ENCODE peak calls at places on chromosomes 1 and 21, in six cellular contexts. One of them, this sample, is unnamed.
A peak's percentile ranks its signal among the peaks of the same experiment; 100 is the strongest.

GRCh38 chr1:2866415-2867086 is 65.1 kb upstream of the TTC34 start:
- DNase-seq in dorsolateral prefrontal cortex: no peak
- DNase-seq in epithelial cell of esophagus: no peak
- DNase-seq in lower leg skin: no peak
- DNase-seq in sigmoid colon: no peak
- DNase-seq in fibroblast of villous mesenchyme: no peak
- DNase-seq in this sample: no peak

GRCh38 chr21:42474043-42474831 is 21.8 kb downstream of the RSPH1 start:
- DNase-seq in dorsolateral prefrontal cortex: no peak
- DNase-seq in epithelial cell of esophagus: peak; percentile 88
- DNase-seq in fibroblast of villous mesenchyme: no peak
- DNase-seq in sigmoid colon: no peak
- DNase-seq in lower leg skin: no peak
- DNase-seq in this sample: no peak

GRCh38 chr1:48761986-48762385 is 14.7 kb downstream of the BEND5 start:
- DNase-seq in sigmoid colon: no peak
- DNase-seq in dorsolateral prefrontal cortex: peak; percentile 72
- DNase-seq in epithelial cell of esophagus: peak; percentile 11
- DNase-seq in fibroblast of villous mesenchyme: peak; percentile 9
- DNase-seq in lower leg skin: no peak
- DNase-seq in this sample: no peak

GRCh38 chr1:71196685-71197084 is 115.8 kb upstream of the ZRANB2 start:
- DNase-seq in fibroblast of villous mesenchyme: peak; percentile 19
- DNase-seq in lower leg skin: no peak
- DNase-seq in dorsolateral prefrontal cortex: no peak
- DNase-seq in sigmoid colon: no peak
- DNase-seq in epithelial cell of esophagus: peak; percentile 51
- DNase-seq in this sample: no peak

GRCh38 chr1:167439301-167439988 is 78.9 kb downstream of the CD247 start:
- DNase-seq in fibroblast of villous mesenchyme: peak; percentile 39
- DNase-seq in sigmoid colon: no peak
- DNase-seq in dorsolateral prefrontal cortex: peak; percentile 67
- DNase-seq in epithelial cell of esophagus: peak; percentile 42
- DNase-seq in lower leg skin: peak; percentile 15
- DNase-seq in this sample: no peak

GRCh38 chr1:3068400-3069361 is at the start of gene PRDM16:
- DNase-seq in lower leg skin: no peak
- DNase-seq in sigmoid colon: peak; percentile 65
- DNase-seq in epithelial cell of esophagus: peak; percentile 65
- DNase-seq in dorsolateral prefrontal cortex: peak; percentile 38
- DNase-seq in fibroblast of villous mesenchyme: peak; percentile 15
- DNase-seq in this sample: peak; percentile 72

GRCh38 chr1:6475381-6476133 is 9.6 kb upstream of the TNFRSF25 start:
- DNase-seq in dorsolateral prefrontal cortex: no peak
- DNase-seq in fibroblast of villous mesenchyme: peak; percentile 14
- DNase-seq in sigmoid colon: no peak
- DNase-seq in epithelial cell of esophagus: peak; percentile 58
- DNase-seq in lower leg skin: no peak
- DNase-seq in this sample: no peak

GRCh38 chr21:17911628-17912027 is 92.5 kb upstream of the C21orf91 start:
- DNase-seq in dorsolateral prefrontal cortex: no peak
- DNase-seq in fibroblast of villous mesenchyme: no peak
- DNase-seq in epithelial cell of esophagus: peak; percentile 81
- DNase-seq in lower leg skin: no peak
- DNase-seq in sigmoid colon: no peak
- DNase-seq in this sample: no peak

GRCh38 chr1:9429369-9429766 is 109.9 kb upstream of the SLC25A33 start:
- DNase-seq in dorsolateral prefrontal cortex: no peak
- DNase-seq in lower leg skin: no peak
- DNase-seq in fibroblast of villous mesenchyme: no peak
- DNase-seq in sigmoid colon: no peak
- DNase-seq in epithelial cell of esophagus: no peak
- DNase-seq in this sample: no peak

GRCh38 chr1:17276568-17276967 is 27.7 kb downstream of the PADI3 start:
- DNase-seq in lower leg skin: no peak
- DNase-seq in fibroblast of villous mesenchyme: no peak
- DNase-seq in sigmoid colon: no peak
- DNase-seq in dorsolateral prefrontal cortex: no peak
- DNase-seq in epithelial cell of esophagus: peak; percentile 91
- DNase-seq in this sample: peak; percentile 80

GRCh38 chr1:57279909-57280666 is 143.8 kb downstream of the DAB1 start:
- DNase-seq in sigmoid colon: no peak
- DNase-seq in dorsolateral prefrontal cortex: no peak
- DNase-seq in epithelial cell of esophagus: peak; percentile 99
- DNase-seq in fibroblast of villous mesenchyme: no peak
- DNase-seq in lower leg skin: no peak
- DNase-seq in this sample: no peak

GRCh38 chr1:9280015-9280860 is 12.5 kb upstream of the SPSB1 start:
- DNase-seq in dorsolateral prefrontal cortex: peak; percentile 84
- DNase-seq in sigmoid colon: peak; percentile 82
- DNase-seq in lower leg skin: peak; percentile 54
- DNase-seq in epithelial cell of esophagus: peak; percentile 96
- DNase-seq in fibroblast of villous mesenchyme: peak; percentile 92
- DNase-seq in this sample: peak; percentile 69

GRCh38 chr1:224407546-224408293 is 26.9 kb downstream of the WDR26 start:
- DNase-seq in lower leg skin: no peak
- DNase-seq in fibroblast of villous mesenchyme: no peak
- DNase-seq in sigmoid colon: no peak
- DNase-seq in dorsolateral prefrontal cortex: no peak
- DNase-seq in epithelial cell of esophagus: peak; percentile 25
- DNase-seq in this sample: no peak

GRCh38 chr1:90391116-90391515 is 326.0 kb downstream of the BARHL2 start:
- DNase-seq in dorsolateral prefrontal cortex: no peak
- DNase-seq in sigmoid colon: no peak
- DNase-seq in lower leg skin: no peak
- DNase-seq in epithelial cell of esophagus: peak; percentile 54
- DNase-seq in fibroblast of villous mesenchyme: no peak
- DNase-seq in this sample: no peak

GRCh38 chr1:89687254-89687653 is 54.3 kb downstream of the LRRC8C start:
- DNase-seq in sigmoid colon: no peak
- DNase-seq in fibroblast of villous mesenchyme: no peak
- DNase-seq in dorsolateral prefrontal cortex: no peak
- DNase-seq in lower leg skin: no peak
- DNase-seq in epithelial cell of esophagus: peak; percentile 62
- DNase-seq in this sample: no peak

GRCh38 chr1:98749152-98749756 is 87.7 kb downstream of the SNX7 start:
- DNase-seq in sigmoid colon: no peak
- DNase-seq in dorsolateral prefrontal cortex: no peak
- DNase-seq in lower leg skin: no peak
- DNase-seq in epithelial cell of esophagus: peak; percentile 32
- DNase-seq in fibroblast of villous mesenchyme: peak; percentile 18
- DNase-seq in this sample: no peak

GRCh38 chr1:185973645-185974044 is 239.5 kb downstream of the HMCN1 start:
- DNase-seq in sigmoid colon: no peak
- DNase-seq in lower leg skin: no peak
- DNase-seq in fibroblast of villous mesenchyme: peak; percentile 82
- DNase-seq in dorsolateral prefrontal cortex: no peak
- DNase-seq in epithelial cell of esophagus: peak; percentile 33
- DNase-seq in this sample: no peak

GRCh38 chr21:43916076-43916475 is 51.1 kb downstream of the AGPAT3 start:
- DNase-seq in sigmoid colon: no peak
- DNase-seq in dorsolateral prefrontal cortex: no peak
- DNase-seq in epithelial cell of esophagus: no peak
- DNase-seq in lower leg skin: no peak
- DNase-seq in fibroblast of villous mesenchyme: no peak
- DNase-seq in this sample: no peak

GRCh38 chr1:32623775-32624174 is 26.6 kb downstream of the ZBTB8OS start:
- DNase-seq in epithelial cell of esophagus: no peak
- DNase-seq in fibroblast of villous mesenchyme: no peak
- DNase-seq in dorsolateral prefrontal cortex: no peak
- DNase-seq in sigmoid colon: no peak
- DNase-seq in lower leg skin: no peak
- DNase-seq in this sample: no peak

GRCh38 chr1:24978383-24979032 is 48.4 kb upstream of the RUNX3 start:
- DNase-seq in epithelial cell of esophagus: no peak
- DNase-seq in sigmoid colon: no peak
- DNase-seq in fibroblast of villous mesenchyme: no peak
- DNase-seq in dorsolateral prefrontal cortex: peak; percentile 11
- DNase-seq in lower leg skin: no peak
- DNase-seq in this sample: no peak

GRCh38 chr1:96059736-96060135 is 661.8 kb upstream of the PTBP2 start:
- DNase-seq in sigmoid colon: no peak
- DNase-seq in fibroblast of villous mesenchyme: no peak
- DNase-seq in dorsolateral prefrontal cortex: no peak
- DNase-seq in epithelial cell of esophagus: no peak
- DNase-seq in lower leg skin: no peak
- DNase-seq in this sample: no peak

GRCh38 chr1:41890841-41891311 is 27.8 kb downstream of the HIVEP3 start:
- DNase-seq in lower leg skin: no peak
- DNase-seq in fibroblast of villous mesenchyme: peak; percentile 28
- DNase-seq in epithelial cell of esophagus: peak; percentile 43
- DNase-seq in sigmoid colon: no peak
- DNase-seq in dorsolateral prefrontal cortex: no peak
- DNase-seq in this sample: no peak

GRCh38 chr21:41147979-41148355 is 20.0 kb upstream of the BACE2 start:
- DNase-seq in dorsolateral prefrontal cortex: no peak
- DNase-seq in sigmoid colon: no peak
- DNase-seq in lower leg skin: no peak
- DNase-seq in epithelial cell of esophagus: no peak
- DNase-seq in fibroblast of villous mesenchyme: no peak
- DNase-seq in this sample: no peak

GRCh38 chr21:23725576-23725975 is 1881.7 kb downstream of the MRPL39 start:
- DNase-seq in dorsolateral prefrontal cortex: no peak
- DNase-seq in epithelial cell of esophagus: no peak
- DNase-seq in lower leg skin: no peak
- DNase-seq in fibroblast of villous mesenchyme: no peak
- DNase-seq in sigmoid colon: no peak
- DNase-seq in this sample: no peak
- TF ChIP-seq CTCF in dorsolateral prefrontal cortex: no peak
- TF ChIP-seq CTCF in epithelial cell of esophagus: no peak
- TF ChIP-seq CTCF in lower leg skin: no peak
- TF ChIP-seq CTCF in fibroblast of villous mesenchyme: no peak
- TF ChIP-seq CTCF in sigmoid colon: no peak
- TF ChIP-seq CTCF in this sample: no peak

GRCh38 chr1:237681210-237681609 is 209.5 kb downstream of the ZP4 start:
- DNase-seq in dorsolateral prefrontal cortex: no peak
- DNase-seq in fibroblast of villous mesenchyme: no peak
- DNase-seq in epithelial cell of esophagus: peak; percentile 28
- DNase-seq in sigmoid colon: no peak
- DNase-seq in lower leg skin: no peak
- DNase-seq in this sample: no peak

GRCh38 chr1:237679687-237680086 is 211.0 kb downstream of the ZP4 start:
- DNase-seq in fibroblast of villous mesenchyme: no peak
- DNase-seq in epithelial cell of esophagus: no peak
- DNase-seq in lower leg skin: no peak
- DNase-seq in dorsolateral prefrontal cortex: no peak
- DNase-seq in sigmoid colon: no peak
- DNase-seq in this sample: no peak

GRCh38 chr1:237672748-237673147 is 218.0 kb downstream of the ZP4 start:
- DNase-seq in dorsolateral prefrontal cortex: no peak
- DNase-seq in fibroblast of villous mesenchyme: no peak
- DNase-seq in lower leg skin: no peak
- DNase-seq in sigmoid colon: no peak
- DNase-seq in epithelial cell of esophagus: peak; percentile 17
- DNase-seq in this sample: no peak

DNA sequence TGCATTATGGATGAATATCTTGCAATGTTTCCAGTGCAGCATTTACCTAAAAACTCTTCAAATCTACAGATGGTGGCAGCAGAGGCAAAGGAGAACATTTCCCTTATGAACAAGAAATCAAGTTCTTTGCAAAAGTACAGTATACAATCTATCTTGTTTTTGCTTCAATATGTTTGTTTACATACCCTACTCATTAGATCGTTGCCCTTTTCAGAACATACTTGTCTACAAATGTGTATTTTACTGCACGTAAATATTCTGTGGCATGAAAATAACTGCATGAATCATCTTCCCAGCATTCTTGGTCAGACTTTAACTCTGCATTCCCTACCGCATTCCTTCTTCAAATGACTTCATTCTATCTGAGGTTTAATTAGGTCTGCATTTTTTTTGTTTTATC is 212.7 kb downstream of the ZP4 start:
- DNase-seq in dorsolateral prefrontal cortex: no peak
- DNase-seq in fibroblast of villous mesenchyme: peak; percentile 67
- DNase-seq in lower leg skin: no peak
- DNase-seq in sigmoid colon: no peak
- DNase-seq in epithelial cell of esophagus: peak; percentile 48
- DNase-seq in this sample: no peak
- TF ChIP-seq CTCF in dorsolateral prefrontal cortex: no peak
- TF ChIP-seq CTCF in fibroblast of villous mesenchyme: peak; percentile 29
- TF ChIP-seq CTCF in lower leg skin: no peak
- TF ChIP-seq CTCF in sigmoid colon: peak; percentile 19
- TF ChIP-seq CTCF in epithelial cell of esophagus: no peak
- TF ChIP-seq CTCF in this sample: peak; percentile 60

DNA sequence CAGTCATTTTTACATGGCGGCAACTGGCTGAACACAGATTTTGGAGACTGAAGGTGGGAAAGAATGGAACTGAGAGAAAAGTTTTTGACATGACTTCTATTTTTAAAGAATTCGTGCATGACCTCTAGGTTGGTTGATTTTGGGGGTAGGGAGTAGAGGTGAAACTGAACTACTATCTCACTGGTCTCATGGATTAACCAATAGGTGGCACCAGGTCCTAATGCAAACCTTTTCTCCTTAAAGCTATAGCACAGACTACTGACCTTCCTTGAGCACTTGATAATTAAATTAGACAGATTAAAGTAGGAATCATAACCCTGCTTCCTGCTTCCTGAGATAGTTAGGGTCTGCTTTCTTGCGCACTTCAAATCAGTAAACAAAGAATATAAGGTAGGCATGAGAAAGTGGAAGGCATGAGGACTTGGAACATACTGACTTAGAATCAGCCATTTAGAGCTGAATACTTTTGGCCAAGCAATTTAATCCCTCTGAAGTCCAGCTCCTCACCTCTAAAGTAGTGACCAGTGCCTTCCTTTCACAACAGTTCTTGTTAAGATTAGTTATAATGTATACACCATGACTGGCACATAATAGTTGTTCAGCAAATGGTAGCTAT is 206.0 kb downstream of the CENPF start:
- DNase-seq in dorsolateral prefrontal cortex: no peak
- DNase-seq in lower leg skin: no peak
- DNase-seq in fibroblast of villous mesenchyme: peak; percentile 51
- DNase-seq in sigmoid colon: no peak
- DNase-seq in epithelial cell of esophagus: peak; percentile 65
- DNase-seq in this sample: no peak
- TF ChIP-seq CTCF in dorsolateral prefrontal cortex: no peak
- TF ChIP-seq CTCF in lower leg skin: no peak
- TF ChIP-seq CTCF in fibroblast of villous mesenchyme: peak; percentile 62
- TF ChIP-seq CTCF in sigmoid colon: no peak
- TF ChIP-seq CTCF in epithelial cell of esophagus: peak; percentile 70
- TF ChIP-seq CTCF in this sample: peak; percentile 73

DNA sequence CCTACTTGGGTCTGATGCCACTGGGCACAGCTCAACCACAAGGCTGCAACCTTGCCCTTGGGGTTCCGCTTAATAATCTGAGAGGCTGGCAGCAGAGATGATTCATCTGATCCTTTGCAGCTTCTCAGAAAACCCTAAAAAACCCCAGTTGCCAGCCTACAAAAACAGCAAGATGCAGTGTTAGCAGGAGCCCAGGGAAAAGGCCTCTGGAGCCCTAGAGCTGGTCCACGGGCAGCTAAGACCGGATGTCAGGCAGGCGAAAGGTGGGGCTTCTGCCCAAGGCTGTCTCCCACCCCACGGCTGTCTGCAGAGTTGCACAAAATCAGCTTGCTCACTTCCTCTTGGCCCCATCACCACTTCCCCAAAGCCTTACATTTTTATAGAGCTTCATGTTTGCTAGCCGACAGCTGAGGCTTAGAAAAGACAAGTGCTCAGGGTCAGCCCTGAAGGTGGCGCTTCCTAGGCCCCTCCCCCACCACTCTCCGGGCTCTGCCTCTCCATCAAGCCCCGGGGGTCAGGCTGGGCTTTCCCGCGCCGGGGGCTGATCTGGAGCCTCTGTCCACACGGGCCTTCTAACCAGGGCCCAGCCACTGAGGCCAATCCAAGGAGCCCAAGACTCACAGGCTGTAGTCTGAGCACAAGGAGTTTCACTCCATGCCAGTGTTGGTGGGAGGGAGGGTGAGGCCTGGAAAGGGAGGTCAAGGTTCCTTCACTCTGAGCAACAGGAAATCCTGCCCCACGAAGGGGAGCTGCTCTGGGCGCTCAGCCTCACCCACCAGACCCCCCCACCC is 4.2 kb upstream of the ADORA3 start:
- DNase-seq in dorsolateral prefrontal cortex: peak; percentile 60
- DNase-seq in lower leg skin: peak; percentile 77
- DNase-seq in fibroblast of villous mesenchyme: peak; percentile 78
- DNase-seq in epithelial cell of esophagus: peak; percentile 53
- DNase-seq in sigmoid colon: peak; percentile 89
- DNase-seq in this sample: no peak
- TF ChIP-seq CTCF in dorsolateral prefrontal cortex: no peak
- TF ChIP-seq CTCF in lower leg skin: no peak
- TF ChIP-seq CTCF in fibroblast of villous mesenchyme: no peak
- TF ChIP-seq CTCF in epithelial cell of esophagus: no peak
- TF ChIP-seq CTCF in sigmoid colon: no peak
- TF ChIP-seq CTCF in this sample: no peak